ENCODE peak calls at places on chromosomes 2 and 18, in eight cellular contexts. G, A, M, K, S, O, C and N are unnamed samples.

GRCh38 chr2:55118643-55119065 is 68.4 kb upstream of the RTN4 start:
- DNase-seq in G (no peak), K (no peak), C (no peak), S (no peak), M (no peak), A (no peak), O (no peak), N (no peak)

GRCh38 chr2:54428401-54428800 is 27.7 kb upstream of the SPTBN1 start:
- DNase-seq in A (peak; percentile 25), S (no peak), C (no peak), G (no peak), K (peak; percentile 78), M (no peak), O (peak; percentile 52), N (no peak)

GRCh38 chr2:206422493-206422892 is 20.8 kb upstream of the ADAM23 start:
- DNase-seq in K (no peak), M (no peak), G (peak; percentile 27), A (peak; percentile 58), S (no peak), C (no peak), O (peak; percentile 82), N (no peak)

GRCh38 chr2:241728627-241729026 is 5.8 kb upstream of the D2HGDH start:
- DNase-seq in S (peak; percentile 61), K (peak; percentile 81), G (no peak), O (peak; percentile 13), M (no peak), C (no peak), A (no peak), N (no peak)

GRCh38 chr2:197571622-197572271 is 55.9 kb downstream of the MOB4 start:
- DNase-seq in S (no peak), K (no peak), A (peak; percentile 19), C (no peak), O (peak; percentile 13), G (no peak), M (no peak), N (no peak)

GRCh38 chr2:237096911-237097310 is 11.2 kb downstream of the COPS8 start:
- DNase-seq in K (no peak), A (peak; percentile 55), S (no peak), M (no peak), C (no peak), O (peak; percentile 88), G (no peak), N (no peak)

GRCh38 chr2:88683160-88684021 is 8.1 kb upstream of the RPIA start:
- DNase-seq in C (no peak), M (no peak), A (no peak), S (no peak), K (no peak), G (no peak), O (no peak), N (no peak)

GRCh38 chr2:54255230-54256090 is 569 bp downstream of the TSPYL6 start:
- DNase-seq in C (peak; percentile 68), A (no peak), K (no peak), M (no peak), S (no peak), O (no peak), G (no peak), N (no peak)

GRCh38 chr2:37797081-37797480 is 125.6 kb upstream of the CDC42EP3 start:
- DNase-seq in C (no peak), M (no peak), O (no peak), A (peak; percentile 90), K (no peak), G (no peak), S (no peak), N (no peak)

GRCh38 chr18:63850010-63850409 is 37.5 kb upstream of the SERPINB2 start:
- DNase-seq in M (no peak), C (no peak), S (no peak), G (peak; percentile 50), K (no peak), A (no peak), O (peak; percentile 39), N (peak; percentile 43)

GRCh38 chr2:11406492-11407381 is 59.2 kb downstream of the E2F6 start:
- DNase-seq in K (peak; percentile 76), G (peak; percentile 25), A (peak; percentile 58), S (no peak), C (no peak), M (no peak), O (peak; percentile 66), N (no peak)

GRCh38 chr2:26846881-26847662 is 860 bp upstream of the DPYSL5 start:
- DNase-seq in A (no peak), M (no peak), O (no peak), S (no peak), G (peak; percentile 8), C (no peak), K (no peak), N (peak; percentile 7)

GRCh38 chr2:1593371-1594205 is 150.7 kb downstream of the PXDN start:
- DNase-seq in K (peak; percentile 80), C (peak; percentile 71), A (peak; percentile 97), O (peak; percentile 69), M (no peak), S (peak; percentile 61), G (peak; percentile 44), N (no peak)

GRCh38 chr2:44744961-44745360 is 196.5 kb upstream of the SIX3 start:
- DNase-seq in K (no peak), O (no peak), M (no peak), C (no peak), G (no peak), A (no peak), S (no peak), N (no peak)

GRCh38 chr2:44741507-44741906 is 200.0 kb upstream of the SIX3 start:
- DNase-seq in M (no peak), A (peak; percentile 25), C (no peak), G (no peak), O (no peak), S (no peak), K (no peak), N (no peak)

GRCh38 chr2:44743473-44743872 is 198.0 kb upstream of the SIX3 start:
- DNase-seq in G (no peak), C (no peak), S (no peak), A (no peak), K (no peak), O (no peak), M (no peak), N (no peak)

GRCh38 chr2:44740678-44741077 is 200.8 kb upstream of the SIX3 start:
- DNase-seq in A (no peak), S (no peak), M (no peak), C (no peak), K (no peak), O (no peak), G (no peak), N (no peak)

DNA sequence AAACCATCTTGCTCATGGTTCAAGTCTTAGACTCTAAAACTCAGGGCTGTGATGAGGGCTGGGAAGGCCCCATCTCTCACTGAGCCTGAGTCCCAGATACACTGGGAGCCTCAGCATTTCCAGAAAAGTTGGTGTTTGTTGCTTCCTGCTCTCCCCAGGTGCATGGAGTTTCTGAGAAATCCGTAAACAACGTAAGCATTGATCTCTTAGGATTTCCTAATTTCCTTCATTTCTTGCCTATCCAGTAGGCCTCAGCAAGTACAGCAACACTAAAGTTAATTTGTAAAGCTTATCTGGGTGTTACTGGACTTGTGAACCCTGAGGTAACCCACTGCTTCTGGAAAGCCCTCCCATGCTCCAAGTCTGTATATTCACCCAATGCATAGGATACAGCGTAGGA is 199.4 kb upstream of the SIX3 start:
- DNase-seq in C (no peak), M (no peak), S (no peak), O (no peak), G (no peak), A (no peak), K (no peak), N (no peak)
- TF ChIP-seq CTCF in C (no peak), M (no peak), S (no peak), O (no peak), G (no peak), A (no peak), K (no peak), N (no peak)

DNA sequence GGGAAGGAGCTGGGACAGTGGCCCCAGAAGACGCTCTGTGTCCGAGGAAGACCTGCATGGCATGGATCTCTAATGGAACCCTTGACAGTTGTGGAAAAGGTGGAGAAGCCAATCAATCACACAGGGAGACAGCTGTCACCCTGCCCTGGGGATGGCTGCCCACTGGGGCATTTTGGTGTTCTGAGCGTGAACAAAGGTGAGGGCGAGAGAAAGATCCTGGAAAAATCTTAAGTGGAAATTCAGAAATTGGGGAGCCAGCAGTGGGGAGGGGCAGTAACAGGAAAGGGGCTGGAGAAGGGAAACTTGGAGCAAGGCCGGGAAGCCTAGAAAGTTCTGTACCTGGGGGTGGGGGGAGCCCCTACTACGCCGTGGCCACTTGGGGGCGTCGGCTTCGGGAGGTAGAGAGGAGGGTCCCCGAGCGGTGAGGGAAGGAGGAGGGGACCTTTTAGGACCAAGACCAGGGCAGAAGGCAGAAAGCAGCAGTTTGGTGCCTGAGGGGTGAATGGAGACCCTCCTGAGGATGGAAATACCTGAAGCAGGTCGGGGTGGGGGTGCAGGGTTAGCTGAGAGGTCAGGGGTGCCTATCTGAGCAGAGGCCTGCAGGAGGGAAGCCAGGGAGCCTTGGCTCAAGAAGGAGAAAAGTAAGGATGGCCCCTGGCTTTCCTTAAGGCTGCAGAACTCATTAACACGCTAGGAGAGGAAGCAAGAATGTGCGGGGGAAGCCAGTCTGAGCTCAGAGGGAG is 30.0 kb downstream of the NGEF start:
- DNase-seq in O (no peak), G (no peak), C (no peak), A (no peak), K (no peak), S (no peak), M (no peak), N (no peak)
- TF ChIP-seq CTCF in O (no peak), G (no peak), C (no peak), A (no peak), K (no peak), S (no peak), M (no peak), N (no peak)

DNA sequence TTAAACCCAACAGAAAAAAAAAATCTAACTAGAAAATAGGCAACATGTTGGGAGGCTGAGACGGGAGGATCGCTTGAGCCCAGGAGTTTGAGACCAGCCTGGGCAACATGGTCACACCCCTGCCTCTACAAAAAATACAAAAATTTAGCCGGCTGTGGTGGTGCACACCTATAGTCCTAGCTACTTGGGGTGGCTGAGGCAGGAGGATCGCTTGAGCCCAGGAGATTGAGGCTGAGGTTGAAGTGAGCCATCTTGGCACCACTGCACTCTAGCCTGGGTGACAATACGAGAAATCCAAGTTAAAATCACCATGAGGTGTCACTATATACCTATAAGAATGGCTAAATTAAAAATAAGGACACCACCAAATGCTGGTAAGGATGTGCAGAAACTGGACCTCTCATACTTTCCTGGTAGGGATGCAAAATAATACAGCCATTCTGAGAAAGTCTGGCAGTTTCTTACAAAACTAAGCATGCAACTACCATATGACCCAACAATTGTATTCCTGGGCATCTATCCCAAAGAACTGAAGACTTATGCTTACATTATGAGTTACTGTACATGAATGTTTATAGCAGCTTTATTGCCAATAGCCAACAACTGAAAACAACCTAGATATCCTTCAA is 2.2 kb downstream of the SEPTIN10 start:
- DNase-seq in A (peak; percentile 83), K (no peak), C (no peak), O (peak; percentile 71), M (no peak), G (no peak), S (no peak), N (no peak)
- TF ChIP-seq CTCF in A (no peak), K (no peak), C (no peak), O (no peak), M (no peak), G (peak; percentile 11), S (peak; percentile 28), N (no peak)

DNA sequence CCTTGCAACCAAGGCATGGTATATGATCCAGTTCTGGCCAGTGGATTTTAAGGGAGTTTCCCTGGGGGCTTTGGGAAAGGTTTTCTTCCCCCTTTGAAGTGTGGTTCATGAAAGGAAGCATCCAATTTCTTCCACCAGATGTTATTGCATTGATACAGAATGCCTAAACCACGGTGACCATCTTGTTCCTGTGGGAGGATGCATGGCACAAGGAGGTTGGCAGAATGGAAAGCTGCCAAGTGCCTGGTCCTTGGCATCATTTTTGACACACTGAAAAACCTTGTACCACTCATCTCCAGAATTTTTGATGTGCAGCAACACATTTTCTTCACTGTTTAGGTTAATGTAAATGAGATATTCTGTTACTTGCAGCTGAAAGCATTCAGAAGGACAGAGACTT is 55.2 kb upstream of the CXCR4 start:
- DNase-seq in G (no peak), K (no peak), C (no peak), A (no peak), M (no peak), O (no peak), S (no peak), N (no peak)
- TF ChIP-seq CTCF in G (no peak), K (no peak), C (no peak), A (no peak), M (no peak), O (no peak), S (no peak), N (no peak)